ENCODE peak calls at places on chromosomes 13 and 19, in five cellular contexts. W is hepatocyte, J is left ventricle myocardium inferior, I is body of pancreas, F is upper lobe of right lung. N is an unnamed sample.

GRCh38 chr13:32261567-32261966 is 53.6 kb downstream of the ZAR1L start:
- DNase-seq in F (no peak), W (peak; percentile 76), I (no peak), J (peak; percentile 69), N (peak; percentile 80)

GRCh38 chr13:72694314-72694713 is 33.1 kb downstream of the MZT1 start:
- DNase-seq in W (no peak), F (no peak), J (no peak), I (no peak), N (no peak)

GRCh38 chr19:3027981-3028304 is 1.1 kb downstream of the TLE2 start:
- DNase-seq in F (no peak), I (no peak), W (no peak), J (no peak), N (no peak)

GRCh38 chr19:47699360-47699917 is 13.8 kb upstream of the EHD2 start:
- DNase-seq in I (peak; percentile 61), J (no peak), W (peak; percentile 69), F (no peak), N (no peak)

GRCh38 chr19:52992109-52993004 is 21.4 kb upstream of the ERVV-1 start:
- DNase-seq in J (peak; percentile 18), I (peak; percentile 11), F (peak; percentile 70), W (peak; percentile 30), N (peak; percentile 67)

GRCh38 chr13:18956473-18957078 is 225.0 kb downstream of the TUBA3C start:
- DNase-seq in I (no peak), F (no peak), W (no peak), J (no peak), N (no peak)

GRCh38 chr13:82477436-82477835 is 1404.8 kb downstream of the SLITRK1 start:
- DNase-seq in J (no peak), F (no peak), W (peak; percentile 3), I (no peak), N (no peak)

GRCh38 chr19:3565177-3565576 is 7.6 kb upstream of the HMG20B start:
- DNase-seq in J (no peak), I (no peak), W (peak; percentile 19), F (no peak), N (no peak)

GRCh38 chr13:44197791-44198770 is 175.5 kb upstream of the SERP2 start:
- DNase-seq in F (no peak), J (no peak), I (no peak), W (no peak), N (no peak)

GRCh38 chr19:39372047-39372802 is 18.7 kb downstream of the PAF1 start:
- DNase-seq in F (peak; percentile 74), W (peak; percentile 39), I (peak; percentile 54), J (peak; percentile 82), N (peak; percentile 90)

GRCh38 chr19:47573076-47574026 is at the start of gene ZNF541:
- DNase-seq in W (no peak), I (peak; percentile 59), J (peak; percentile 64), F (peak; percentile 83), N (peak; percentile 50)

GRCh38 chr19:47390533-47391488 is 28.5 kb downstream of the MEIS3 start:
- DNase-seq in W (no peak), J (no peak), I (no peak), F (no peak), N (no peak)

GRCh38 chr19:10769533-10770491 is 51.9 kb downstream of the DNM2 start:
- DNase-seq in J (peak; percentile 80), I (peak; percentile 71), F (no peak), W (peak; percentile 72), N (peak; percentile 68)

GRCh38 chr19:18788782-18789421 is 2.2 kb downstream of the COMP start:
- DNase-seq in F (no peak), W (no peak), I (no peak), J (no peak), N (no peak)

GRCh38 chr19:5903502-5904301 is at the start of gene NDUFA11:
- DNase-seq in I (peak; percentile 99), F (peak; percentile 99), J (peak; percentile 99), W (peak; percentile 99), N (peak; percentile 100)

GRCh38 chr13:60583196-60583908 is 186.3 kb downstream of the TDRD3 start:
- DNase-seq in W (no peak), I (no peak), J (no peak), F (no peak), N (peak; percentile 42)

GRCh38 chr19:11096210-11096841 is 7.1 kb downstream of the LDLR start:
- DNase-seq in I (no peak), J (peak; percentile 68), W (no peak), F (no peak), N (peak; percentile 77)

GRCh38 chr19:40704491-40705361 is 12.0 kb downstream of the COQ8B start:
- DNase-seq in W (no peak), I (no peak), J (no peak), F (no peak), N (no peak)

GRCh38 chr13:93169980-93170379 is 56.6 kb upstream of the GPC6 start:
- DNase-seq in J (no peak), I (no peak), F (no peak), W (peak; percentile 37), N (no peak)

GRCh38 chr13:85334187-85334586 is 465.0 kb downstream of the SLITRK6 start:
- DNase-seq in J (no peak), F (no peak), W (no peak), I (no peak), N (no peak)

GRCh38 chr13:85333511-85333910 is 465.7 kb downstream of the SLITRK6 start:
- DNase-seq in I (no peak), J (no peak), F (no peak), W (no peak), N (no peak)

GRCh38 chr13:85332595-85332994 is 466.6 kb downstream of the SLITRK6 start:
- DNase-seq in W (no peak), I (no peak), F (no peak), J (no peak), N (no peak)
- H3K27ac ChIP-seq in W (no peak overlapping the region), I (no peak overlapping the region), F (no peak overlapping the region), J (no peak overlapping the region), N (no peak overlapping the region)

DNA sequence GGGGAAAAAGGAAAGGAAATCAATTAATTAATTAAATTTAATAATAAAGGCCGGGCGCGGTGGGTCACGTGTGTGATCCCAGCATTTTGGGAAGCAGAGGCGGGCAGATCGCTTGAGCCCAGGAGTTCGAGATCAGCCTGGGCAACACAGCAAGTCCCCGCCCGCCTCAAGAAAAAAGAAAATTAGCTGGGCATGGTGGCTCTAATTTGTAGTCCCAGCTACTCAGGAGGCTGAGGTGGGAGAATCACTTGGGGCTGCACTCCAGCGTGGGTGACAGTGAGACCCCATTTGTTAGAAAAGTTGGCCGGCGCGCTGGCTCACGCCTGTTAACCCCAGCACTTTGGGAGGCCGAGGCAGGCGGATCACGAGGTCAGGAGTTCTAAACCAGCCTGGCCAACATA is 733 bp upstream of the CD320 start:
- DNase-seq in I (peak; percentile 9), J (peak; percentile 9), W (no peak), F (no peak), N (no peak)
- H3K4me3 ChIP-seq in I (no peak overlapping the region), J (peak overlapping the region; percentile 77), W (peak overlapping the region; percentile 3), F (peak overlapping the region; percentile 72), N (peak overlapping the region; percentile 51)

DNA sequence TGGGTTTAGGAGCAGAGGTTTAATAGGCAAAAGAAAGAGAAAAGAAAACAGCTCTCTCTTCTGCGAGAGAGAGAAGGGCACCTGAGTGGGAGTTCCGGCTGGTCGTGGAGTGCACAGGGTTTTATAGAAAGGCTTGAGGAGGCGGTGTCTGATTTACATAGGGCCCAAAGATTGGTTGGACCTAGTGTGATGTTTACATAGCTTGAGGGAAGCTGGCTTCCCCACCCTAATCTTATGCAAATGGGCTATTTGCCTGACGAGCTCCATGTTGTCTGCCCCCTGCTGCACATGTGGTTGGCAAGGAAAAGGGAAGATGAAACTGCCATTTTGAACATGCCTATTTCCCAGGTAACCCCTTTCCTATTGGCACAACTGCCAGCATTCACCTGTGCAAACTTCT is 21.5 kb upstream of the MEDAG start:
- DNase-seq in W (no peak), F (no peak), I (no peak), J (no peak), N (no peak)
- H3K27ac ChIP-seq in W (no peak overlapping the region), F (no peak overlapping the region), I (no peak overlapping the region), J (no peak overlapping the region), N (no peak overlapping the region)

DNA sequence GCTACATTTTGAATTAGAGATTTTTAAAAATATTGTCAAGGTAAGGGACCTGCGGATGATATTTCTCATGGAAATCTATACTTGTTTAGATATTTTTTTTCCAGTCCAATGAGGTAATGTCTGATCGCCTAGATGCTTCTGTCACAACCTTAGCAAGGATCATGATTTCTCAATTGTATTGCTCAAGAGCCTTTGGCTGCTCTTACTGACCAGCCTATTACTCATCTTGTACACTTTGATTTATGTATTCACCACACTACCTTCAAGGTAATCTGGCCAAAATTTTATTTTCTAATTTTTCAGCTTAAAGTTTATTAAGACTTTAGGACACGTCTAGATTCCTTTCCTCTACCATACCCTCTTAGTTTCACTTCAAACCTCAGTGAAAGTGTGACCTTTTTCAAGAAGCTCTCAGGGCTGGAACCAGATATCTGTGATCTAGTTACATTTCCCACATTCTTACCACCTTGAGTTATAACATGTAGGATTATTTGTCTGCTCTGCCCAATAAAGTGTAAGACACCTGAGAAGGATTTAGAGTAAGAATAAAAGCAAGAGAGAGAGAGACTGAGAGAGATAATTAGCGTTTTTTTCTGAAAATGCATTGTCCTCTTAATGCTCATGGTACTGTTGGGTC is 197.1 kb downstream of the ITGBL1 start:
- DNase-seq in F (no peak), I (no peak), J (no peak), W (peak; percentile 5), N (no peak)
- H3K4me3 ChIP-seq in F (no peak overlapping the region), I (no peak overlapping the region), J (no peak overlapping the region), W (no peak overlapping the region), N (no peak overlapping the region)

GRCh38 chr19:33535176-33535575 is 13.6 kb upstream of the PEPD start:
- DNase-seq in J (no peak), W (no peak), I (no peak), F (no peak), N (no peak)
- H3K27ac ChIP-seq in J (no peak overlapping the region), W (no peak overlapping the region), I (no peak overlapping the region), F (no peak overlapping the region), N (no peak overlapping the region)

DNA sequence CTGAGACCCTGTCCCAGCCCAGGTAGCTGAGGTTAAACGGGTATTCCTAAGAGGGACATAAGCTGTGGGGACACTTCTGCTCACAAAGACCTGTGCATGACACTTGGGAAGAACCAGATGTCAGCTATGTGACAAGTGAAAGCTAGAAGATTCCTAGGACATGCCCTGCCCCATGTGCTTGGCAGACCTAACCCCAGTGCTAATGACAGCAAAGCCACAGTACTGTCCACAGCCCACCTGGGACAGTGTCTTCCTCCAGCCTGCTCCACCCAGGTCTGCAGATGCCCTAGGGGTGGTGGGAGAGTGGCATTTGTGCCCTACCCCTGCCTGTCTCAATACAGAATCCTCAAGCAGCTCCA is 18.4 kb upstream of the EPHX3 start:
- DNase-seq in W (no peak), J (no peak), F (no peak), I (no peak), N (no peak)
- H3K4me3 ChIP-seq in W (no peak overlapping the region), J (peak overlapping the region; percentile 46), F (no peak overlapping the region), I (no peak overlapping the region), N (peak overlapping the region; percentile 46)

DNA sequence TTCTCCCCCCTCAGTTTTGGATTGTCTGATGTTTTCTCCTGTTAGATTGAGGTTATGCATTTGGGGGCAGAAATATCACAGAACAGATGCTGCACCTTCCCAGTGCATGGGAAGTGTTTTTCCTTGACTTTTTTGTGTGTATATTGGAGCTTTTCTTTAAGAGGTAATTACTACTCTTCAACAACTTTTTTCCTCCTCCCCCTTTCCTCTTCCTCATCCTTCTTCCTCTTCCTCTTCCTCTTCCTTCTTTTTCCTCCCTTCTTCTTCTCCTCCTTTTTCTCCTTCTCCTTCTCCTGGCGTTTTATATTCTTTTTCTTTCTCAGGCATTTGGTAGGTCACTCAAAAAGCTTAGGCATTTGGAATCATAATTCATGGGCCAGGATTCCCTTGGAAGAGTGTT is 18.1 kb upstream of the SPATA13 start:
- DNase-seq in J (no peak), I (no peak), F (no peak), W (no peak), N (no peak)
- H3K27ac ChIP-seq in J (no peak overlapping the region), I (no peak overlapping the region), F (no peak overlapping the region), W (no peak overlapping the region), N (no peak overlapping the region)